ENCODE peak calls at places on chromosomes 7 and 10, in four cellular contexts. C is neural progenitor cell, B is fibroblast of mammary gland, V is pancreas. P is an unnamed sample.

GRCh38 chr10:102917314-102917961 is 656 bp upstream of the CNNM2 start:
- DNase-seq in C (peak), V (peak), B (peak), P (no peak)

GRCh38 chr10:44651834-44652233 is 259.3 kb upstream of the TMEM72 start:
- DNase-seq in V (no peak), B (peak), C (no peak), P (no peak)

GRCh38 chr10:131092416-131092815 is 219.1 kb downstream of the TCERG1L start:
- DNase-seq in C (no peak), V (no peak), B (no peak), P (no peak)

GRCh38 chr7:151382079-151382885 is 27.6 kb downstream of the WDR86 start:
- DNase-seq in C (no peak), V (peak), B (no peak), P (no peak)

GRCh38 chr7:148699024-148699771 is 495 bp downstream of the CUL1 start:
- DNase-seq in C (peak), B (peak), V (peak), P (no peak)

GRCh38 chr7:55558962-55559920 is 13.1 kb downstream of the VOPP1 start:
- DNase-seq in V (no peak), B (no peak), C (no peak), P (no peak)

GRCh38 chr10:72756674-72757385 is 64.9 kb downstream of the MCU start:
- DNase-seq in V (no peak), C (peak), B (no peak), P (no peak)

GRCh38 chr10:14571866-14572507 is 202.7 kb downstream of the FAM107B start:
- DNase-seq in B (peak), C (no peak), V (no peak), P (no peak)

GRCh38 chr10:129523723-129524316 is 56.8 kb downstream of the MGMT start:
- DNase-seq in B (no peak), V (no peak), C (no peak), P (no peak)

GRCh38 chr7:56092789-56093531 is at the start of gene PHKG1:
- DNase-seq in B (peak), V (peak), C (no peak), P (no peak)

GRCh38 chr10:84008878-84009277 is 130.4 kb upstream of the GHITM start:
- DNase-seq in C (peak), V (no peak), B (peak), P (no peak)

GRCh38 chr7:108650487-108650886 is 80.8 kb downstream of the DNAJB9 start:
- DNase-seq in V (no peak), C (no peak), B (peak), P (no peak)

GRCh38 chr7:129951076-129952011 is 1.4 kb downstream of the UBE2H start:
- DNase-seq in C (peak), B (no peak), V (peak), P (no peak)

GRCh38 chr10:103089493-103089892 is 103.6 kb downstream of the NT5C2 start:
- DNase-seq in B (no peak), C (no peak), V (no peak), P (no peak)

GRCh38 chr10:112700401-112700800 is 249.6 kb upstream of the TCF7L2 start:
- DNase-seq in V (no peak), C (no peak), B (peak), P (no peak)

GRCh38 chr10:108180883-108181282 is 1016.4 kb upstream of the SORCS1 start:
- DNase-seq in B (peak), V (no peak), C (no peak), P (no peak)

GRCh38 chr10:88095291-88095721 is 231.9 kb downstream of the PTEN start:
- DNase-seq in C (no peak), B (peak), V (no peak), P (no peak)

GRCh38 chr10:131083915-131084790 is 227.4 kb downstream of the TCERG1L start:
- DNase-seq in V (no peak), B (no peak), C (peak), P (no peak)

GRCh38 chr7:30478349-30479228 is at the start of gene NOD1:
- DNase-seq in B (peak), C (peak), V (peak), P (no peak)

GRCh38 chr7:139016931-139017511 is 18.8 kb downstream of the ZC3HAV1L start:
- DNase-seq in B (peak), C (peak), V (peak), P (peak)

GRCh38 chr7:96080021-96080420 is 241.9 kb downstream of the SLC25A13 start:
- DNase-seq in B (no peak), V (no peak), C (peak), P (no peak)

GRCh38 chr10:48364659-48365405 is 58.4 kb downstream of the MAPK8 start:
- DNase-seq in C (no peak), V (no peak), B (peak), P (no peak)

GRCh38 chr10:72094574-72094973 is 6.2 kb upstream of the SPOCK2 start:
- DNase-seq in B (no peak), V (no peak), C (no peak), P (no peak)

GRCh38 chr10:69123747-69124557 is at the start of gene VPS26A:
- DNase-seq in V (peak), C (peak), B (peak), P (peak)

GRCh38 chr7:111140091-111140870 is 49.4 kb downstream of the LRRN3 start:
- DNase-seq in B (no peak), V (no peak), C (no peak), P (no peak)

GRCh38 chr10:92688573-92688926 is 1.2 kb upstream of the HHEX start:
- DNase-seq in B (no peak), V (no peak), C (no peak), P (no peak)

GRCh38 chr7:71886066-71886465 is 526.1 kb downstream of the CALN1 start:
- DNase-seq in V (no peak), C (peak), B (no peak), P (no peak)

GRCh38 chr10:121137533-121137932 is 286.4 kb downstream of the WDR11 start:
- DNase-seq in C (no peak), B (no peak), V (no peak), P (no peak)
- H3K4me3 ChIP-seq in C (no peak), B (no peak), V (no peak), P (no peak)

GRCh38 chr10:123417414-123417813 is 248.7 kb upstream of the GPR26 start:
- DNase-seq in C (no peak), V (no peak), B (no peak), P (no peak)

GRCh38 chr10:123408660-123409059 is 254.5 kb downstream of the BUB3 start:
- DNase-seq in B (no peak), C (no peak), V (no peak), P (no peak)

GRCh38 chr10:123413353-123413752 is 252.8 kb upstream of the GPR26 start:
- DNase-seq in B (no peak), C (no peak), V (no peak), P (no peak)
- TF ChIP-seq CTCF in B (no peak), C (no peak), V (no peak), P (peak)

GRCh38 chr7:22356855-22357310 is at the start of gene RAPGEF5:
- DNase-seq in V (peak), C (peak), B (no peak), P (no peak)

GRCh38 chr7:22359156-22359697 is 2.3 kb upstream of the RAPGEF5 start:
- DNase-seq in V (no peak), C (no peak), B (no peak), P (no peak)

GRCh38 chr7:22356010-22356854 is 722 bp downstream of the RAPGEF5 start:
- DNase-seq in C (peak), V (peak), B (no peak), P (no peak)

GRCh38 chr7:22355620-22356009 is 1.3 kb downstream of the RAPGEF5 start:
- DNase-seq in C (no peak), B (no peak), V (no peak), P (no peak)

DNA sequence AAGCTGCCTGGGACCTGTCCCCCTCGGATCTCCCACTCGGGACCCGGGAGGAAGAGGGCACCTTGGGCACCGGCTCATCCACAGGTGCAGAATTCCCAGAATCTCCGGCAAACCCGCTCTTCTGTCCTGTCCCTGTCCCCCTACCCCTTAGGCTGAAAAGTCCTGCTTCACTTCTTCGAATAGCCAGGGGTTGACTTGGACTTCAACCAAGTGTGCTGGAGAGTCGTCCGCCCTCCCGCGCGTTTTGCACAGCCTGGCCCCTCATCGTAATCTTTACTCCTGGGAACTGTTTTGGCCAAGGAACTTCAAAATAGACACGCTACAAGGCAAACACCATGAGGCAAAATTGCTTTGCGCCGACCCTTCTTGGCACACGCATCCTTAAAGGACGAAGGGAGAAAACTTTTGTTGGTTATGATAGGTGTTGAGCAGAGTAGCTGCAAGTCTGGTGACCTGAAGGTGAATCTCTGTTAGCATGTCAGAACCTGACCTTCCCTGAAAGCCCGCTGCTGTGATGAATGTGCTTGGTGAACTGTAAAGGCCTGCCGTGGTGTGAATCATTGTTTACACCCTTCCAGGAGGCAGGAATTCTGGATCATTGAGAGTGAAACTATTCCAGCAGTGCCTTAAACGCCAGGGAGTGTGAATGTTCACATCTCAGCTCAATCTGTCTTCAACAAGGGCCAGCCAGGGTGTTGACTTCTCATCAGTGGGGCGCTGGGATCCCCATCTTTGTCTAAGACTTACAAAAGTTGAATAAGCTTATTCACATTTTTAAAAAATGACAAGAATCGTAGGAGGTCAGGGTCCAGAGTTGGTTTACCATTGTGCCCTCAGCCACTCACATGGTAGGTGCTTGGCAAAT is 589 bp upstream of the RAPGEF5 start:
- DNase-seq in B (peak), C (peak), V (no peak), P (no peak)
- H3K4me3 ChIP-seq in B (no peak), C (peak), V (no peak), P (peak)

DNA sequence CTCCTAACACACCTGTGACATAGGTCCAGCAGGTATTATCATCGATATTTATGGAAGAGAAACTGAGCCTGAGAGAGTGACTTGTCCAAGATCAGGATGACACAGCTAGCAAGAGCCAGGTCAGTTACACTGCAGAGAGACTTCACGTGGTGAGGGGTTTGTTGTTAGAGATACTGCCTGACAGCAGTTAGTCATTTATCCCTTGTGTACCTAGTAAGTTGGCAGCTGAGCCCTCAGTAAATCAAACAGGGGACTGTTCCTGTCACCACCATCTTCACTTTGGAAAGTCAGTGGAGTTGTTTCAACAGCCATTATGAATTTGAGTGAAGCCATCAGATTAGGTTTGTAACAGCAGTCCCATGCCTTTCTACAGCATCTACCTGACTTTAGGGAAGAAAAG is 87.5 kb upstream of the GATA3 start:
- DNase-seq in B (no peak), C (no peak), V (no peak), P (no peak)
- TF ChIP-seq CTCF in B (no peak), C (no peak), V (no peak), P (no peak)

DNA sequence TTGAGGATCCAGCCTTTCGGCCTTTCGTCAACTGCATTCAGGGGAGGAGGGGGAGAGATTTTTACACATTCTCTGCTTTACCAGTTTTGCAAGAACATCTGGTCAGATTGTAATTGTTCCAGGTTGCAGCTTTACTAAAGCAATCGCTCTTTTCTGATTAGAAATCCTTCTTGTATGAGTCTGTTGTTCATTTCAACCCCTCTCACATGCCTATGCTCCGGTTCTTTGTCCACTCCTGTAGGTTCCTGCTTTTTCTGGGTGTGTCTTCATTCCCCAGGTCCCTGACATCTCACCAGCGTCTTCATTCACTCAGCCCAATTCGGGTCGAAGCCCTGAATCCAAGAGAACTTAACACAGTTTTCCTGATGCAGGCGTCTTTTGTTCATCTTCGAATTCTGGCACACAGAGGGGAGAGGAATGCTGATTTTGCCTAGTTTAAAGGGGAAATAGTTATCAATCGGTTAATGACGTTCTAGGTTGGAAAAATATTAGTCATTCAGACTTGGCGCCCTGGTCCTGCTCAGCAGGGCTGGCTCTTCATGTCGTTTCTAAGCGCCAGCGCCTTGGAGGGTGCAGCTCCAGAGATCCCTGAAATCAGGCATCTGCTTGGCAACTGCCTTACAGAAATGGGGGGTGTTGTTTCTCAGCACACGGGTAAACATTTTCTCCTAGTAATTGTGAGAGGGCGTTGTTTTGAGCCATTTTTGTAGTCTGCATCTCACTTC is 1.1 kb upstream of the PRTFDC1 start:
- DNase-seq in C (peak), B (peak), V (no peak), P (no peak)
- H3K4me3 ChIP-seq in C (peak), B (peak), V (no peak), P (no peak)

DNA sequence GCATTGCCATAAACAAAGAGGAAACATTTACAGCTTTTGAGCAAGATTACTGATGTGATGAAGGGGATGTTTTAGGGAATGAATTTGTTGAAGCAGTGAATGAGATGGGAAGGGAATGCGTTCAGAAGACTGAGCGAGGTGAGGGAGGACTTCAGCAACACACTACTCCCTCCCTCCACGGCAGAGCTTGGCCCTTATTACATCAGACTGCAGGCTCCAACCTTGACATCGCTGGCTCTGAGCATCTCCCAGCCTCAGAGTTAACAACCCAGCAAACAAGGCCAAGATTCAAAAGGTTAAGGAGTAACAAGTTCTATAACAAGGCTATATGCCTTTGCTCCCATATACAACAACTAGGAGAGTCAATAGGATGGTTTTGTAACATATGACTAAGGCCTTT is 164.4 kb downstream of the ELMO1 start:
- DNase-seq in C (no peak), B (no peak), V (no peak), P (no peak)
- TF ChIP-seq CTCF in C (no peak), B (no peak), V (no peak), P (no peak)